ENCODE peak calls at places on chromosomes 16 and 17, in six cellular contexts. B, F, H, S, K and E are unnamed samples.

GRCh38 chr17:75861927-75862317 is 6.8 kb upstream of the WBP2 start:
- DNase-seq in H (no peak), F (no peak), S (no peak), K (no peak), B (no peak), E (no peak)

GRCh38 chr16:30924797-30925645 is 1.6 kb downstream of the FBXL19 start:
- DNase-seq in K (no peak), F (no peak), B (no peak), S (no peak), H (no peak), E (no peak)

GRCh38 chr17:78476973-78477372 is 98.5 kb downstream of the PGS1 start:
- DNase-seq in B (no peak), S (no peak), F (peak; percentile 55), H (no peak), K (no peak), E (no peak)

GRCh38 chr16:27429981-27430441 is 28.0 kb downstream of the IL21R start:
- DNase-seq in K (no peak), F (no peak), H (no peak), S (no peak), B (no peak), E (peak; percentile 11)

GRCh38 chr17:61981323-61981722 is 53.5 kb upstream of the INTS2 start:
- DNase-seq in B (no peak), K (no peak), S (no peak), H (no peak), F (no peak), E (no peak)

GRCh38 chr17:62653831-62654829 is 26.7 kb downstream of the MRC2 start:
- DNase-seq in K (no peak), B (no peak), H (no peak), S (no peak), F (no peak), E (no peak)

GRCh38 chr17:7445011-7445927 is at the start of gene CHRNB1:
- DNase-seq in B (peak; percentile 35), H (peak; percentile 73), K (no peak), F (no peak), S (no peak), E (no peak)

GRCh38 chr17:45976755-45977505 is 22.1 kb upstream of the STH start:
- DNase-seq in K (no peak), B (no peak), F (no peak), H (no peak), S (no peak), E (no peak)

GRCh38 chr17:71505200-71505599 is 615.6 kb upstream of the SOX9 start:
- DNase-seq in S (no peak), H (no peak), F (no peak), B (no peak), K (no peak), E (no peak)

GRCh38 chr17:83032781-83033180 is 46.6 kb upstream of the METRNL start:
- DNase-seq in S (no peak), K (no peak), B (no peak), H (no peak), F (no peak), E (no peak)

GRCh38 chr16:67666032-67666537 is 465 bp downstream of the ENKD1 start:
- DNase-seq in S (peak; percentile 38), F (no peak), B (no peak), H (peak; percentile 59), K (no peak), E (no peak)

GRCh38 chr16:30485818-30486436 is 13.4 kb downstream of the ITGAL start:
- DNase-seq in B (no peak), S (no peak), F (no peak), H (no peak), K (no peak), E (no peak)